ENCODE peak calls at places on chromosomes 3 and 15, in four cellular contexts. B, U, W and J are unnamed samples.

GRCh38 chr15:64845183-64845611 is 3.5 kb downstream of the PLEKHO2 start:
- DNase-seq in U (peak), B (no peak), W (no peak), J (peak)

GRCh38 chr3:58333206-58334012 is 717 bp downstream of the PXK start:
- DNase-seq in B (no peak), U (peak), W (no peak), J (peak)

GRCh38 chr3:179796421-179796820 is 143.6 kb downstream of the USP13 start:
- DNase-seq in U (no peak), B (no peak), W (no peak), J (no peak)

GRCh38 chr3:159724627-159725026 is 264.0 kb upstream of the IL12A start:
- DNase-seq in B (no peak), U (no peak), W (no peak), J (no peak)

GRCh38 chr3:107425033-107425432 is 47.8 kb downstream of the CCDC54 start:
- DNase-seq in B (no peak), U (no peak), W (no peak), J (no peak)

GRCh38 chr3:169112153-169112892 is 551.2 kb downstream of the MECOM start:
- DNase-seq in W (peak), U (no peak), B (no peak), J (no peak)

GRCh38 chr3:119726909-119727308 is 24.1 kb downstream of the CFAP91 start:
- DNase-seq in B (no peak), U (no peak), W (no peak), J (no peak)

GRCh38 chr3:43307226-43307625 is 20.9 kb downstream of the SNRK start:
- DNase-seq in U (no peak), W (no peak), B (no peak), J (no peak)

GRCh38 chr3:105876745-105877624 is 8.2 kb upstream of the CBLB start:
- DNase-seq in B (no peak), W (no peak), U (no peak), J (no peak)

GRCh38 chr3:54859204-54859603 is 68.7 kb downstream of the LRTM1 start:
- DNase-seq in B (no peak), W (peak), U (no peak), J (no peak)

GRCh38 chr15:80593486-80594055 is 101.5 kb upstream of the ABHD17C start:
- DNase-seq in B (no peak), U (no peak), W (no peak), J (no peak)

GRCh38 chr3:126934149-126934548 is 48.8 kb upstream of the PLXNA1 start:
- DNase-seq in U (no peak), B (no peak), W (no peak), J (peak)

GRCh38 chr3:126932188-126932931 is 50.6 kb upstream of the PLXNA1 start:
- DNase-seq in U (peak), B (no peak), W (no peak), J (no peak)

GRCh38 chr15:76169792-76170425 is 110.1 kb downstream of the TMEM266 start:
- DNase-seq in W (no peak), B (no peak), U (peak), J (no peak)

GRCh38 chr15:23855260-23855659 is 168.2 kb upstream of the NDN start:
- DNase-seq in U (no peak), W (no peak), B (no peak), J (no peak)

GRCh38 chr15:96326551-96327154 is 3.8 kb upstream of the NR2F2 start:
- DNase-seq in B (no peak), W (no peak), U (peak), J (peak)

GRCh38 chr15:83398591-83398990 is 48.5 kb upstream of the SH3GL3 start:
- DNase-seq in B (no peak), W (peak), U (no peak), J (no peak)

GRCh38 chr3:4754180-4755086 is 224.8 kb upstream of the BHLHE40 start:
- DNase-seq in W (no peak), B (no peak), U (no peak), J (no peak)

GRCh38 chr3:4908066-4908768 is 71.0 kb upstream of the BHLHE40 start:
- DNase-seq in B (no peak), U (no peak), W (no peak), J (no peak)

GRCh38 chr3:176914764-176915163 is 282.5 kb downstream of the TBL1XR1 start:
- DNase-seq in U (no peak), B (no peak), W (no peak), J (no peak)

GRCh38 chr15:65372787-65373067 is 5.1 kb downstream of the IGDCC3 start:
- DNase-seq in B (peak), U (no peak), W (no peak), J (no peak)

GRCh38 chr3:35829499-35829898 is 190.2 kb downstream of the ARPP21 start:
- DNase-seq in B (no peak), U (no peak), W (peak), J (no peak)

GRCh38 chr3:1883489-1883888 is 215.2 kb upstream of the CNTN4 start:
- DNase-seq in U (no peak), W (no peak), B (no peak), J (no peak)

GRCh38 chr3:60594025-60594424 is 657.2 kb downstream of the FHIT start:
- DNase-seq in U (peak), W (no peak), B (no peak), J (peak)

GRCh38 chr3:112736802-112737566 is 96.0 kb upstream of the CCDC80 start:
- DNase-seq in W (no peak), U (no peak), B (no peak), J (no peak)

GRCh38 chr3:195543642-195544536 is 764 bp upstream of the PPP1R2 start:
- DNase-seq in W (no peak), B (no peak), U (peak), J (peak)

GRCh38 chr3:194475978-194476377 is 10.8 kb downstream of the ATP13A3 start:
- DNase-seq in W (no peak), B (no peak), U (no peak), J (no peak)

GRCh38 chr15:52789601-52790165 is 453 bp downstream of the ONECUT1 start:
- DNase-seq in W (no peak), U (no peak), B (no peak), J (peak)

GRCh38 chr3:196159952-196160804 is 51.0 kb downstream of the ZDHHC19 start:
- DNase-seq in B (no peak), U (no peak), W (peak), J (peak)

GRCh38 chr3:52527732-52528595 is 5.7 kb downstream of the NT5DC2 start:
- DNase-seq in W (no peak), B (no peak), U (peak), J (peak)

GRCh38 chr3:59816312-59816711 is 766.5 kb upstream of the CFAP20DC start:
- DNase-seq in U (no peak), W (no peak), B (no peak), J (no peak)

GRCh38 chr3:64053581-64053980 is 30.3 kb upstream of the PSMD6 start:
- DNase-seq in U (no peak), B (no peak), W (no peak), J (no peak)

GRCh38 chr15:59315914-59316428 is 56.7 kb downstream of the MYO1E start:
- DNase-seq in U (no peak), B (no peak), W (no peak), J (no peak)

GRCh38 chr15:73685561-73685960 is 1.4 kb downstream of the CD276 start:
- DNase-seq in U (no peak), W (no peak), B (no peak), J (no peak)